ENCODE peak calls at places on chromosome 13, in six cellular contexts. B is caudate nucleus; V is stimulated activated CD4-positive, alpha-beta T cell treated with anti-CD3 and anti-CD28 coated beads, TNF-alpha, amount 100 ng/mL, for 24 hours; I is IMR-90; O is WTC11; U is effector CD8-positive, alpha-beta T cell. X is an unnamed sample.

GRCh38 chr13:45370922-45371406 is 30.0 kb upstream of the TPT1 start:
- DNase-seq in I (peak; percentile 84), O (peak; percentile 90), V (peak; percentile 16), B (no peak), U (peak; percentile 53), X (no peak)

GRCh38 chr13:23651439-23651838 is 81.2 kb downstream of the TNFRSF19 start:
- DNase-seq in O (no peak), V (no peak), I (no peak), U (no peak), B (no peak), X (no peak)

GRCh38 chr13:112159575-112160547 is 92.9 kb downstream of the SOX1 start:
- DNase-seq in B (no peak), O (peak; percentile 40), U (no peak), I (no peak), V (no peak), X (no peak)

GRCh38 chr13:105030851-105031250 is 1504.6 kb downstream of the EFNB2 start:
- DNase-seq in B (no peak), I (no peak), V (no peak), U (no peak), O (no peak), X (no peak)

GRCh38 chr13:41613984-41614581 is 156.7 kb downstream of the RGCC start:
- DNase-seq in I (peak; percentile 96), O (no peak), U (no peak), B (peak; percentile 2), V (no peak), X (no peak)

GRCh38 chr13:113526466-113527220 is 36.1 kb upstream of the DCUN1D2 start:
- DNase-seq in V (no peak), O (no peak), U (no peak), I (no peak), B (no peak), X (peak; percentile 60)

GRCh38 chr13:29523199-29523931 is 72.1 kb downstream of the SLC7A1 start:
- DNase-seq in U (no peak), B (no peak), I (no peak), V (no peak), O (no peak), X (no peak)

GRCh38 chr13:111537843-111538499 is 217.5 kb downstream of the TEX29 start:
- DNase-seq in B (no peak), V (no peak), U (no peak), I (no peak), O (no peak), X (no peak)

GRCh38 chr13:113086991-113087922 is 18.3 kb upstream of the F7 start:
- DNase-seq in O (no peak), B (no peak), U (no peak), V (no peak), I (no peak), X (no peak)

GRCh38 chr13:31236211-31236786 is 36.5 kb downstream of the B3GLCT start:
- DNase-seq in I (peak; percentile 54), B (no peak), U (no peak), O (no peak), V (no peak), X (peak; percentile 51)

GRCh38 chr13:64007334-64007733 is 2591.7 kb upstream of the PCDH20 start:
- DNase-seq in V (no peak), I (peak; percentile 35), U (no peak), O (no peak), B (no peak), X (no peak)

GRCh38 chr13:80962173-80962572 is 621.2 kb upstream of the SPRY2 start:
- DNase-seq in B (no peak), I (no peak), O (no peak), V (no peak), U (no peak), X (no peak)

GRCh38 chr13:30308548-30308947 is 1.2 kb upstream of the KATNAL1 start:
- DNase-seq in V (no peak), U (no peak), B (no peak), O (no peak), I (peak; percentile 41), X (peak; percentile 34)

GRCh38 chr13:33728271-33729037 is 89.5 kb upstream of the RFC3 start:
- DNase-seq in V (no peak), O (no peak), B (no peak), I (no peak), U (no peak), X (peak; percentile 61)

GRCh38 chr13:49356224-49356623 is 87.6 kb downstream of the CAB39L start:
- DNase-seq in O (no peak), U (no peak), V (no peak), I (peak; percentile 96), B (no peak), X (no peak)

GRCh38 chr13:66689037-66689619 is 541.0 kb downstream of the PCDH9 start:
- DNase-seq in O (no peak), U (no peak), I (no peak), V (no peak), B (no peak), X (peak; percentile 63)

GRCh38 chr13:53058077-53058660 is 29.6 kb downstream of the OLFM4 start:
- DNase-seq in V (no peak), O (no peak), U (no peak), I (no peak), B (no peak), X (peak; percentile 21)

GRCh38 chr13:24671367-24672117 is 8.7 kb upstream of the ATP12A start:
- DNase-seq in I (peak; percentile 72), V (no peak), U (no peak), B (no peak), O (peak; percentile 35), X (peak; percentile 25)

GRCh38 chr13:100815476-100816046 is 141.0 kb upstream of the TMTC4 start:
- DNase-seq in B (no peak), O (no peak), V (no peak), I (no peak), U (no peak), X (no peak)

GRCh38 chr13:30114586-30115256 is 192.6 kb downstream of the KATNAL1 start:
- DNase-seq in O (peak; percentile 96), B (peak; percentile 74), I (peak; percentile 82), U (peak; percentile 87), V (peak; percentile 86), X (peak; percentile 90)

GRCh38 chr13:76512676-76513277 is 373.4 kb downstream of the KCTD12 start:
- DNase-seq in B (no peak), O (no peak), I (peak; percentile 97), U (no peak), V (no peak), X (peak; percentile 91)